ENCODE peak calls at places on chromosomes 5 and 9, in seven cellular contexts. V, P, N, W, M, B and Z are unnamed samples.

GRCh38 chr5:56299212-56299611 is 66.1 kb upstream of the ANKRD55 start:
- DNase-seq in V (no peak), P (no peak), N (no peak), W (no peak), M (no peak), B (no peak), Z (no peak)

GRCh38 chr9:123741214-123741613 is 188.7 kb downstream of the DENND1A start:
- DNase-seq in V (no peak), P (no peak), N (no peak), W (no peak), M (no peak), B (no peak), Z (no peak)

GRCh38 chr5:118258223-118258622 is 730.1 kb downstream of the DTWD2 start:
- DNase-seq in V (no peak), P (no peak), N (no peak), W (no peak), M (no peak), B (no peak), Z (no peak)

GRCh38 chr5:36059571-36060515 is 6.8 kb downstream of the UGT3A2 start:
- DNase-seq in V (no peak), P (no peak), N (no peak), W (no peak), M (no peak), B (peak; percentile 20), Z (no peak)

GRCh38 chr5:1208743-1209551 is 7.6 kb downstream of the SLC6A19 start:
- DNase-seq in V (no peak), P (no peak), N (peak; percentile 72), W (no peak), M (peak; percentile 23), B (no peak), Z (no peak)

GRCh38 chr5:175773534-175774070 is 97.8 kb upstream of the CPLX2 start:
- DNase-seq in V (no peak), P (no peak), N (no peak), W (no peak), M (no peak), B (no peak), Z (no peak)

GRCh38 chr5:71972777-71973473 is 134.3 kb upstream of the MAP1B start:
- DNase-seq in V (no peak), P (no peak), N (no peak), W (no peak), M (no peak), B (no peak), Z (no peak)

GRCh38 chr5:137318027-137318426 is 181.1 kb downstream of the SPOCK1 start:
- DNase-seq in V (no peak), P (no peak), N (no peak), W (no peak), M (no peak), B (no peak), Z (no peak)

GRCh38 chr9:88198346-88198807 is 60.1 kb upstream of the SPATA31C2 start:
- DNase-seq in V (no peak), P (no peak), N (no peak), W (no peak), M (peak; percentile 28), B (no peak), Z (peak; percentile 41)

GRCh38 chr9:131892162-131892707 is 152.4 kb upstream of the RAPGEF1 start:
- DNase-seq in V (no peak), P (no peak), N (no peak), W (no peak), M (no peak), B (no peak), Z (no peak)

GRCh38 chr9:81150016-81150625 is 539.2 kb downstream of the TLE1 start:
- DNase-seq in V (no peak), P (no peak), N (no peak), W (no peak), M (no peak), B (no peak), Z (no peak)

GRCh38 chr9:110340306-110340705 is 2.6 kb upstream of the TXNDC8 start:
- DNase-seq in V (no peak), P (no peak), N (no peak), W (no peak), M (peak; percentile 51), B (no peak), Z (no peak)

GRCh38 chr5:55691265-55692105 is 20.6 kb downstream of the SLC38A9 start:
- DNase-seq in V (no peak), P (no peak), N (no peak), W (no peak), M (peak; percentile 68), B (no peak), Z (no peak)

GRCh38 chr5:180782748-180783147 is 19.9 kb downstream of the MGAT1 start:
- DNase-seq in V (no peak), P (no peak), N (no peak), W (no peak), M (no peak), B (no peak), Z (no peak)

GRCh38 chr9:6045364-6045763 is 29.9 kb upstream of the RANBP6 start:
- DNase-seq in V (no peak), P (no peak), N (no peak), W (no peak), M (no peak), B (no peak), Z (no peak)

GRCh38 chr9:135478191-135478590 is 1.4 kb upstream of the PPP1R26 start:
- DNase-seq in V (no peak), P (no peak), N (no peak), W (no peak), M (no peak), B (no peak), Z (no peak)

GRCh38 chr9:133094842-133095393 is 26.1 kb downstream of the RALGDS start:
- DNase-seq in V (no peak), P (no peak), N (no peak), W (no peak), M (no peak), B (no peak), Z (no peak)
- TF ChIP-seq CTCF in V (no peak), P (no peak), N (no peak), W (no peak), M (no peak), B (no peak), Z (no peak)

DNA sequence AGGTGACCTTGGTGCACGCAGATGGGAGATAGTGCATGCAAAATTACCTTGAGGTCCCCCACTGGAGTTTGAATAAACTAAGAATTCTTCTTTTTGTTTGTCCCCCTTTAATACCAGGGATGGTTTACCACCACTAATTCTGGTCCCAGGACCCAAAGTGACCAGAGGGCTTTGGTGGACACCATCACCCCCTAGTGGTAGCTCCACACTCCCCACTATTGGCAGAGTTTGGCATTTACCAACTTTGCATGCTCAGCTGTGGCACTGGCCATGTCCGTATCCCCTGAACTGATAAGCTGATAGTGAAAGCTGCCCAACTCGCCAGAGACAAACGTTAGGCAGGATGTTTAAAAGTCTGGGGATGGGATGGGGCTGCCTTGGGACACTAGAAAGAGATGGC is 3.3 kb downstream of the ASTN2 start:
- DNase-seq in V (no peak), P (no peak), N (no peak), W (no peak), M (peak; percentile 12), B (no peak), Z (no peak)
- TF ChIP-seq CTCF in V (peak; percentile 49), P (peak; percentile 61), N (peak; percentile 20), W (no peak), M (peak; percentile 56), B (peak; percentile 40), Z (peak; percentile 48)

GRCh38 chr5:115541586-115541985 is 3.0 kb downstream of the FEM1C start:
- DNase-seq in V (no peak), P (no peak), N (no peak), W (no peak), M (peak; percentile 24), B (no peak), Z (no peak)
- TF ChIP-seq CTCF in V (no peak), P (no peak), N (no peak), W (no peak), M (no peak), B (no peak), Z (no peak)

GRCh38 chr5:110321117-110321516 is 405.4 kb downstream of the TMEM232 start:
- DNase-seq in V (no peak), P (no peak), N (no peak), W (no peak), M (no peak), B (no peak), Z (no peak)
- TF ChIP-seq CTCF in V (no peak), P (no peak), N (no peak), W (no peak), M (no peak), B (no peak), Z (no peak)